ENCODE peak calls at places on chromosome 14, in four cellular contexts. V is SW 1271; U is effector memory CD4-positive, alpha-beta T cell; S is NCI-H1092 treated with DMSO at 0.1 percent for 48 hours. F is an unnamed sample.

GRCh38 chr14:94921870-94922585 is 152.1 kb upstream of the GSC start:
- DNase-seq in V (no peak), U (no peak), S (no peak), F (no peak)

GRCh38 chr14:89856871-89857345 is 97.6 kb downstream of the EFCAB11 start:
- DNase-seq in V (no peak), U (no peak), S (no peak), F (no peak)

GRCh38 chr14:75497191-75497590 is 25.1 kb upstream of the BATF start:
- DNase-seq in V (no peak), U (no peak), S (no peak), F (no peak)

GRCh38 chr14:36556811-36557433 is 25.5 kb downstream of the NKX2-8 start:
- DNase-seq in V (peak; percentile 10), U (no peak), S (peak; percentile 29), F (peak; percentile 19)

GRCh38 chr14:91205449-91205848 is 39.1 kb downstream of the GPR68 start:
- DNase-seq in V (no peak), U (no peak), S (no peak), F (no peak)

GRCh38 chr14:28777773-28778606 is 11.4 kb downstream of the FOXG1 start:
- DNase-seq in V (no peak), U (no peak), S (no peak), F (no peak)

GRCh38 chr14:99724196-99724891 is 40.2 kb downstream of the CYP46A1 start:
- DNase-seq in V (no peak), U (no peak), S (no peak), F (no peak)

GRCh38 chr14:64253672-64254071 is 40.5 kb downstream of the ESR2 start:
- DNase-seq in V (peak; percentile 9), U (no peak), S (no peak), F (no peak)

GRCh38 chr14:78359581-78359980 is 189.4 kb downstream of the NRXN3 start:
- DNase-seq in V (no peak), U (no peak), S (no peak), F (no peak)

GRCh38 chr14:51484491-51484890 is 167.2 kb upstream of the FRMD6 start:
- DNase-seq in V (no peak), U (no peak), S (no peak), F (no peak)

GRCh38 chr14:31961881-31962280 is 115.2 kb upstream of the ARHGAP5 start:
- DNase-seq in V (no peak), U (no peak), S (no peak), F (no peak)

GRCh38 chr14:104424406-104425072 is 155.0 kb upstream of the C14orf180 start:
- DNase-seq in V (no peak), U (no peak), S (peak; percentile 98), F (no peak)

GRCh38 chr14:55965851-55966250 is 152.4 kb upstream of the PELI2 start:
- DNase-seq in V (no peak), U (no peak), S (no peak), F (no peak)